ENCODE peak calls at places on chromosome 17, in four cellular contexts. One of them, this sample, is unnamed.
A peak's percentile ranks its signal among the peaks of the same experiment; 100 is the strongest.

GRCh38 chr17:57921342-57921741 is 33.9 kb downstream of the CUEDC1 start:
- DNase-seq in K562: no peak
- DNase-seq in A549: no peak
- DNase-seq in GM12878: no peak
- DNase-seq in this sample: peak; percentile 59

GRCh38 chr17:45783593-45784292 is 377 bp upstream of the CRHR1 start:
- DNase-seq in K562: peak; percentile 66
- DNase-seq in A549: peak; percentile 45
- DNase-seq in GM12878: no peak
- DNase-seq in this sample: no peak

GRCh38 chr17:28745052-28745776 is 1.4 kb downstream of the TRAF4 start:
- DNase-seq in K562: peak; percentile 51
- DNase-seq in A549: no peak
- DNase-seq in GM12878: no peak
- DNase-seq in this sample: peak; percentile 47

GRCh38 chr17:30290696-30291570 is 811 bp downstream of the BLMH start:
- DNase-seq in K562: peak; percentile 61
- DNase-seq in A549: peak; percentile 74
- DNase-seq in GM12878: no peak
- DNase-seq in this sample: peak; percentile 21

GRCh38 chr17:68759343-68760140 is 158.4 kb upstream of the FAM20A start:
- DNase-seq in K562: peak; percentile 87
- DNase-seq in A549: peak; percentile 95
- DNase-seq in GM12878: no peak
- DNase-seq in this sample: peak; percentile 93

GRCh38 chr17:44345497-44346026 is 460 bp downstream of the GRN start:
- DNase-seq in K562: peak; percentile 60
- DNase-seq in A549: peak; percentile 82
- DNase-seq in GM12878: no peak
- DNase-seq in this sample: peak; percentile 59

GRCh38 chr17:7146115-7146514 is 31.5 kb upstream of the ASGR2 start:
- DNase-seq in K562: no peak
- DNase-seq in A549: no peak
- DNase-seq in GM12878: no peak
- DNase-seq in this sample: no peak

GRCh38 chr17:37062036-37062435 is 113.3 kb downstream of the AATF start:
- DNase-seq in K562: no peak
- DNase-seq in A549: no peak
- DNase-seq in GM12878: no peak
- DNase-seq in this sample: no peak

GRCh38 chr17:74430706-74431567 is 951 bp upstream of the GPRC5C start:
- DNase-seq in K562: peak; percentile 64
- DNase-seq in A549: peak; percentile 97
- DNase-seq in GM12878: peak; percentile 26
- DNase-seq in this sample: peak; percentile 4

GRCh38 chr17:40558651-40559015 is 6.6 kb downstream of the CCR7 start:
- DNase-seq in K562: no peak
- DNase-seq in A549: no peak
- DNase-seq in GM12878: no peak
- DNase-seq in this sample: no peak

GRCh38 chr17:51121620-51122472 is 1.2 kb upstream of the SPAG9 start:
- DNase-seq in K562: peak; percentile 91
- DNase-seq in A549: peak; percentile 99
- DNase-seq in GM12878: peak; percentile 86
- DNase-seq in this sample: peak; percentile 94

GRCh38 chr17:18966831-18967624 is 15.1 kb downstream of the SLC5A10 start:
- DNase-seq in K562: no peak
- DNase-seq in A549: no peak
- DNase-seq in GM12878: no peak
- DNase-seq in this sample: peak; percentile 52

GRCh38 chr17:10705727-10706126 is 8.3 kb downstream of the ADPRM start:
- DNase-seq in K562: no peak
- DNase-seq in A549: no peak
- DNase-seq in GM12878: no peak
- DNase-seq in this sample: no peak

GRCh38 chr17:75979705-75980187 is 706 bp downstream of the TEN1 start:
- DNase-seq in K562: no peak
- DNase-seq in A549: no peak
- DNase-seq in GM12878: no peak
- DNase-seq in this sample: peak; percentile 79

GRCh38 chr17:82802141-82802540 is 37.7 kb downstream of the ZNF750 start:
- DNase-seq in K562: no peak
- DNase-seq in A549: no peak
- DNase-seq in GM12878: no peak
- DNase-seq in this sample: peak; percentile 2

GRCh38 chr17:82693168-82693867 is 5.2 kb downstream of the RAB40B start:
- DNase-seq in K562: no peak
- DNase-seq in A549: no peak
- DNase-seq in GM12878: no peak
- DNase-seq in this sample: no peak

GRCh38 chr17:64092952-64093451 is 36.9 kb downstream of the ERN1 start:
- DNase-seq in K562: no peak
- DNase-seq in A549: no peak
- DNase-seq in GM12878: no peak
- DNase-seq in this sample: no peak

GRCh38 chr17:76094046-76094445 is 9.5 kb downstream of the EXOC7 start:
- DNase-seq in K562: no peak
- DNase-seq in A549: no peak
- DNase-seq in GM12878: no peak
- DNase-seq in this sample: no peak

GRCh38 chr17:13477180-13477611 is 124.5 kb downstream of the HS3ST3A1 start:
- DNase-seq in K562: no peak
- DNase-seq in A549: no peak
- DNase-seq in GM12878: no peak
- DNase-seq in this sample: peak; percentile 75

GRCh38 chr17:45979137-45979536 is 19.9 kb upstream of the STH start:
- DNase-seq in K562: no peak
- DNase-seq in A549: no peak
- DNase-seq in GM12878: no peak
- DNase-seq in this sample: no peak

GRCh38 chr17:77544347-77544746 is 403.6 kb downstream of the SEC14L1 start:
- DNase-seq in K562: no peak
- DNase-seq in A549: no peak
- DNase-seq in GM12878: no peak
- DNase-seq in this sample: no peak

GRCh38 chr17:68511671-68512246 is 471 bp upstream of the PRKAR1A start:
- DNase-seq in K562: peak; percentile 81
- DNase-seq in A549: peak; percentile 72
- DNase-seq in GM12878: no peak
- DNase-seq in this sample: peak; percentile 65

GRCh38 chr17:10737168-10737622 is 7.4 kb upstream of the TMEM220 start:
- DNase-seq in K562: peak; percentile 39
- DNase-seq in A549: peak; percentile 72
- DNase-seq in GM12878: no peak
- DNase-seq in this sample: peak; percentile 55

GRCh38 chr17:228223-228615 is 46.8 kb upstream of the DOC2B start:
- DNase-seq in K562: no peak
- DNase-seq in A549: no peak
- DNase-seq in GM12878: no peak
- DNase-seq in this sample: no peak

GRCh38 chr17:81652901-81653771 is 3.2 kb downstream of the PDE6G start:
- DNase-seq in K562: peak; percentile 56
- DNase-seq in A549: no peak
- DNase-seq in GM12878: no peak
- DNase-seq in this sample: no peak

GRCh38 chr17:15945493-15946209 is 721 bp downstream of the ADORA2B start:
- DNase-seq in K562: peak; percentile 55
- DNase-seq in A549: peak; percentile 51
- DNase-seq in GM12878: no peak
- DNase-seq in this sample: peak; percentile 16

GRCh38 chr17:15944720-15945492 is at the start of gene ADORA2B:
- DNase-seq in K562: peak; percentile 94
- DNase-seq in A549: peak; percentile 91
- DNase-seq in GM12878: no peak
- DNase-seq in this sample: peak; percentile 71

GRCh38 chr17:15947331-15947730 is 2.4 kb downstream of the ADORA2B start:
- DNase-seq in K562: no peak
- DNase-seq in A549: no peak
- DNase-seq in GM12878: no peak
- DNase-seq in this sample: peak; percentile 48

GRCh38 chr17:15946611-15947120 is 1.7 kb downstream of the ADORA2B start:
- DNase-seq in K562: no peak
- DNase-seq in A549: no peak
- DNase-seq in GM12878: no peak
- DNase-seq in this sample: no peak

GRCh38 chr17:15947976-15948752 is 3.2 kb downstream of the ADORA2B start:
- DNase-seq in K562: no peak
- DNase-seq in A549: no peak
- DNase-seq in GM12878: no peak
- DNase-seq in this sample: no peak
- TF ChIP-seq ELK1 in K562: no peak
- TF ChIP-seq ELK1 in A549: no peak
- TF ChIP-seq ELK1 in GM12878: no peak
- TF ChIP-seq ELK1 in this sample: no peak

GRCh38 chr17:3647769-3648540 is 11.4 kb downstream of the CTNS start:
- DNase-seq in K562: no peak
- DNase-seq in A549: peak; percentile 62
- DNase-seq in GM12878: no peak
- DNase-seq in this sample: peak; percentile 55
- TF ChIP-seq ELK1 in K562: no peak
- TF ChIP-seq ELK1 in A549: no peak
- TF ChIP-seq ELK1 in GM12878: no peak
- TF ChIP-seq ELK1 in this sample: no peak

DNA sequence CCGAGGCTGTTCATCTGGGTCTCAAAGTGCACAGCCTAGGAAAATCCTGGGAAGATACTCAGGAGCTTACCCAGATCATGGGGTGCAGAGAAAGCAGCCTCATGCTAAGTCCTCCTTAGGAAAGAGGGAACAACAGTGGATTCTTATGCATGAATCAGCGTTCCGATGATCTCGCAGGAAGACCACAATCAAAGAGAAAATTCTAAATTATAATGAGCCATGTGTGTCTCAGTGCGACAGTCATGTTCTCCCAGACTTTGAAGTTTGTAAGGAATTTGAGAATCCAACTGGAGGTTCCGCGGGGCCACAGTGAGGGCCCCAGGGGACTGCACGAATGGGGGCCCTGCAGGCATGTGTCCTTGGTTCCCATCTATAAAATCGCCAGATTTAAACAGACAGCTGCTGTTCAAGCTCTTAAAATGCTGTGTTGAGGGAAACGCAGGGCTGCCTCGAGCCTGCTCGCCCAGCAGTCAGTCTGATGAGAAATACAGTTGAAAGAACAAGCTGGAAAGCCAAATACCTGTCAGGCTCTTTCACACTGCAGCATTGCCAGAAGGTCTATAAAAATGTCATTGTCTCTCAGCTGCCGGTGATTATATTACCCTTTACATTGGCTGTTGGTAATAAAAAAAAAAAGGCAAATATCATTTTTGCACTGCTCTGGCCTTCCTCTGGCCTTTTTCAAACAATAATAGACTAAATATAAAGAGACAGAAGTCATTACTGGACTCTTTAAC is 152.1 kb downstream of the PMP22 start:
- DNase-seq in K562: no peak
- DNase-seq in A549: no peak
- DNase-seq in GM12878: no peak
- DNase-seq in this sample: peak; percentile 28
- TF ChIP-seq ELK1 in K562: no peak
- TF ChIP-seq ELK1 in A549: no peak
- TF ChIP-seq ELK1 in GM12878: no peak
- TF ChIP-seq ELK1 in this sample: no peak

GRCh38 chr17:2172447-2172938 is 117.6 kb downstream of the HIC1 start:
- DNase-seq in K562: no peak
- DNase-seq in A549: no peak
- DNase-seq in GM12878: no peak
- DNase-seq in this sample: peak; percentile 92
- TF ChIP-seq ELK1 in K562: no peak
- TF ChIP-seq ELK1 in A549: no peak
- TF ChIP-seq ELK1 in GM12878: no peak
- TF ChIP-seq ELK1 in this sample: no peak

This sample was measured in IMR-90.